ENCODE peak calls at places on chromosomes 16 and 17, in nine cellular contexts. A is thyroid gland; C is ascending aorta; E is GM23338; K is gastrocnemius medialis; F is heart right ventricle; J is CD8-positive, alpha-beta T cell; D is neural progenitor cell; B is mammary epithelial cell. R is an unnamed sample.

GRCh38 chr17:66493283-66494019 is 191.0 kb downstream of the PRKCA start:
- DNase-seq in A (no peak), C (no peak), E (no peak), K (no peak), F (no peak), J (no peak), D (no peak), B (peak; percentile 58), R (no peak)

GRCh38 chr17:17526369-17526768 is 30.2 kb upstream of the RASD1 start:
- DNase-seq in A (peak; percentile 84), C (no peak), E (no peak), K (peak; percentile 96), F (peak; percentile 58), J (no peak), D (no peak), B (no peak), R (no peak)

GRCh38 chr16:79261461-79261860 is 339.1 kb downstream of the MAF start:
- DNase-seq in A (peak; percentile 42), C (no peak), E (peak; percentile 74), K (no peak), F (peak; percentile 23), J (no peak), D (peak; percentile 79), B (no peak), R (no peak)

GRCh38 chr16:79751785-79752184 is 151.2 kb upstream of the MAF start:
- DNase-seq in A (no peak), C (no peak), E (no peak), K (peak; percentile 34), F (peak; percentile 59), J (no peak), D (no peak), B (peak; percentile 86), R (no peak)

GRCh38 chr17:71338396-71338795 is 782.4 kb upstream of the SOX9 start:
- DNase-seq in A (no peak), C (no peak), E (no peak), K (no peak), F (no peak), J (no peak), D (no peak), B (peak; percentile 70), R (no peak)

GRCh38 chr16:8763899-8764298 is 33.5 kb downstream of the TMEM186 start:
- DNase-seq in A (no peak), C (no peak), E (peak; percentile 41), K (no peak), F (no peak), J (no peak), D (peak; percentile 22), B (no peak), R (no peak)

GRCh38 chr16:813204-813915 is 12.8 kb upstream of the GNG13 start:
- DNase-seq in A (peak; percentile 35), C (no peak), E (peak; percentile 87), K (no peak), F (no peak), J (no peak), D (peak; percentile 86), B (no peak), R (no peak)

GRCh38 chr16:78639775-78640174 is 540.3 kb downstream of the WWOX start:
- DNase-seq in A (no peak), C (no peak), E (no peak), K (no peak), F (no peak), J (no peak), D (no peak), B (no peak), R (no peak)

GRCh38 chr16:69003500-69003899 is 102.0 kb upstream of the HAS3 start:
- DNase-seq in A (no peak), C (no peak), E (peak; percentile 57), K (no peak), F (no peak), J (no peak), D (peak; percentile 35), B (no peak), R (no peak)

GRCh38 chr16:54284319-54284930 is 2.2 kb downstream of the IRX3 start:
- DNase-seq in A (peak; percentile 53), C (no peak), E (peak; percentile 53), K (no peak), F (no peak), J (no peak), D (peak; percentile 72), B (peak; percentile 51), R (no peak)

GRCh38 chr17:263271-263670 is 81.8 kb upstream of the DOC2B start:
- DNase-seq in A (no peak), C (no peak), E (no peak), K (no peak), F (no peak), J (no peak), D (no peak), B (no peak), R (no peak)

GRCh38 chr16:79848739-79849518 is 248.4 kb upstream of the MAF start:
- DNase-seq in A (peak; percentile 30), C (no peak), E (no peak), K (no peak), F (no peak), J (no peak), D (no peak), B (no peak), R (no peak)

GRCh38 chr17:74490716-74491115 is 24.3 kb downstream of the CD300A start:
- DNase-seq in A (no peak), C (no peak), E (no peak), K (no peak), F (no peak), J (no peak), D (no peak), B (no peak), R (no peak)

GRCh38 chr16:81786321-81786720 is 7.2 kb downstream of the PLCG2 start:
- DNase-seq in A (no peak), C (no peak), E (peak; percentile 22), K (no peak), F (no peak), J (no peak), D (no peak), B (peak; percentile 84), R (peak; percentile 48)

GRCh38 chr17:2709173-2709661 is 2.3 kb downstream of the CLUH start:
- DNase-seq in A (peak; percentile 41), C (no peak), E (peak; percentile 43), K (peak; percentile 67), F (no peak), J (no peak), D (no peak), B (peak; percentile 58), R (no peak)

GRCh38 chr17:76193616-76194015 is 46.7 kb downstream of the RNF157 start:
- DNase-seq in A (no peak), C (no peak), E (peak; percentile 23), K (no peak), F (no peak), J (no peak), D (peak; percentile 48), B (no peak), R (no peak)

GRCh38 chr17:1111599-1112443 is 68.0 kb downstream of the ABR start:
- DNase-seq in A (peak; percentile 39), C (no peak), E (no peak), K (no peak), F (peak; percentile 56), J (no peak), D (no peak), B (no peak), R (no peak)

GRCh38 chr17:62597920-62598319 is 29.6 kb upstream of the MRC2 start:
- DNase-seq in A (no peak), C (no peak), E (no peak), K (peak; percentile 50), F (no peak), J (no peak), D (no peak), B (no peak), R (no peak)

DNA sequence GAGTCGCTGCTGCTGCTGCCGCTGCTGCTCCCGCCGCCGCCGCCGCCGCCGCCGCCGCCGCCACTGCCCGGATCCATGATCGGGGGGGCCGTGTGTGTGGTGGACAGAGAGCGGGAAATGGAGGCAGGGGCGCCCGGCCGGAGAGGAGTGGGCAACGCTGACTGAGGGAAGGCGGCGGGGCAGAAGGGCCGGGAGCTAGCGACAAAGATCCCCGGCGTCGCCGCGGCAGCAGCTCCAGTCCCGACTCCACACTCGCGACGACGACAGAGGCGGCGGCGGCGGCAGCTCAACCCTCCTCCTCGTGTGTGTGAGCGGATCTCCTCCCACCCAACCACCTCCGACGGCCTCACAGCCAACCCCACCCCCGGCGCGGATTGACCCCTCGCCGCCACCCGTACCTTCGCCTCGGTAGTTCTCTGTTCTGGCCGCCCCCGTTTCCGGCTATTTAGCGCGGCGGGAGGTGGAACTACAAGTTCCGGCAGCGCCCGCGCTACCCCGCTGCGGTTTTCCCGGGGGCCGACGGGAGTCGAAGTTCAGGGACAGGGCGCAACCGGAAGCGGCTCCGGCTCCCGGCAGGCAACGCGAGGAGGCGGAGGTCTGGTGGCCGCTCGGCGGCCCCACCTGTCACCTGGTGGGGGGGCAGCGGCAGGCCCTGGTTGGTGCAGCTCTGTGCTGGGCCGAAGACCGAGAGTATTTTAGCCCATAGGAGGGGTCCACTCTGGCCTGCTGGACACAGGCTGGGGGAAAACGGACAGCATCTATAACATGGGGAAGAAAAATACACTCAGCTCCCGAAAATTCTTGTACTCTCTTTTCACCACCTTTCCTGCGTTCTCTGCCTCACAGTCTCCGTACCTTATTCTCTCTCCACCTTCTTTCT is at the start of gene GSPT1:
- DNase-seq in A (peak; percentile 99), C (peak; percentile 97), E (peak; percentile 99), K (peak; percentile 99), F (peak; percentile 100), J (peak; percentile 99), D (peak; percentile 99), B (peak; percentile 98), R (peak; percentile 77)
- TF ChIP-seq CTCF in A (peak; percentile 21), C (no peak), E (no peak), K (peak; percentile 28), F (peak; percentile 28), J (no peak), D (no peak), B (no peak), R (no peak)

DNA sequence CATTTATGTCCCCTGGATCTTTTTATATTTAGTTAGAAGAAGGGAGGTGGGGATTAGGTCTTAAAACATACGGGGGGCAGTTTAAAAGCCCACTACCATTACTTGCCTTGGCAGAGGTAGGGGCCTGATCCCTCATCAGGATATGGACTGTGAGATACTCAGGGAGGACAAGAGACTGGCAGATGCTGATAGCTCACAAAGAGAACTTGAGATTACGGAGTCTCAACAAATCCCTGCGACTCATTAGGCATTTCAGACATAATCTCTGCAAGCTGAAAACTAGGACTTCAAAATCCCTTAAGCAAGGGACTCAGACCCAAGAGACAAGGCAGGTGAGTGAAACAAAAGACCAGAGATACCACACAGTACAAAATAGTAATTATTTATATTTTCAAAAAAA is 23.2 kb downstream of the NXPH3 start:
- DNase-seq in A (no peak), C (no peak), E (no peak), K (no peak), F (no peak), J (no peak), D (peak; percentile 30), B (no peak), R (no peak)
- H3K36me3 ChIP-seq in A (peaks cover 12% of the 10 kb centered on the region), C (peaks cover 43% of the 10 kb centered on the region), E (no peaks in the 10 kb centered on the region), K (peaks cover 73% of the 10 kb centered on the region), F (no peaks in the 10 kb centered on the region), J (peaks cover 44% of the 10 kb centered on the region), D (no peaks in the 10 kb centered on the region), B (peaks cover 2% of the 10 kb centered on the region), R (peaks cover 1% of the 10 kb centered on the region)

GRCh38 chr17:56121661-56122060 is 31.6 kb upstream of the ANKFN1 start:
- DNase-seq in A (no peak), C (no peak), E (peak; percentile 51), K (no peak), F (no peak), J (no peak), D (peak; percentile 52), B (no peak), R (no peak)
- TF ChIP-seq CTCF in A (no peak), C (no peak), E (peak; percentile 56), K (no peak), F (no peak), J (no peak), D (peak; percentile 53), B (peak; percentile 34), R (peak; percentile 3)

GRCh38 chr17:80007009-80007752 is 28.5 kb downstream of the TBC1D16 start:
- DNase-seq in A (no peak), C (no peak), E (no peak), K (no peak), F (no peak), J (no peak), D (no peak), B (no peak), R (no peak)
- H3K36me3 ChIP-seq in A (peaks cover 1% of the 10 kb centered on the region), C (no peaks in the 10 kb centered on the region), E (no peaks in the 10 kb centered on the region), K (no peaks in the 10 kb centered on the region), F (no peaks in the 10 kb centered on the region), J (no peaks in the 10 kb centered on the region), D (no peaks in the 10 kb centered on the region), B (no peaks in the 10 kb centered on the region), R (no peaks in the 10 kb centered on the region)